ENCODE peak calls at places on chromosomes 16 and 17, in four cellular contexts. K, E, U and N are unnamed samples.

GRCh38 chr17:20073056-20073979 is 64.2 kb downstream of the SPECC1 start:
- DNase-seq in K (no peak), E (peak; percentile 69), U (peak; percentile 34), N (peak; percentile 45)

GRCh38 chr16:87740909-87741424 is 24.8 kb downstream of the KLHDC4 start:
- DNase-seq in K (no peak), E (peak; percentile 31), U (no peak), N (no peak)

GRCh38 chr17:82805254-82805653 is 34.6 kb downstream of the ZNF750 start:
- DNase-seq in K (no peak), E (no peak), U (no peak), N (no peak)

GRCh38 chr17:73625006-73625405 is 19.2 kb downstream of the SDK2 start:
- DNase-seq in K (no peak), E (no peak), U (no peak), N (no peak)

GRCh38 chr16:69199382-69199781 is 12.4 kb downstream of the SNTB2 start:
- DNase-seq in K (no peak), E (no peak), U (no peak), N (peak; percentile 74)

GRCh38 chr17:59899099-59899498 is 6.2 kb downstream of the RPS6KB1 start:
- DNase-seq in K (no peak), E (no peak), U (no peak), N (no peak)

GRCh38 chr16:17343028-17343427 is 127.7 kb downstream of the XYLT1 start:
- DNase-seq in K (no peak), E (no peak), U (no peak), N (no peak)

GRCh38 chr17:13004336-13004735 is 13.5 kb downstream of the ELAC2 start:
- DNase-seq in K (no peak), E (no peak), U (no peak), N (no peak)

GRCh38 chr17:76709077-76709950 is 1.5 kb downstream of the MXRA7 start:
- DNase-seq in K (no peak), E (peak; percentile 89), U (peak; percentile 50), N (peak; percentile 91)

GRCh38 chr17:78665952-78666920 is 89.0 kb upstream of the DNAH17 start:
- DNase-seq in K (no peak), E (peak; percentile 56), U (no peak), N (peak; percentile 58)

GRCh38 chr17:70848785-70849184 is 679.5 kb downstream of the KCNJ2 start:
- DNase-seq in K (no peak), E (no peak), U (no peak), N (no peak)

GRCh38 chr17:60170835-60171752 is 21.3 kb downstream of the CA4 start:
- DNase-seq in K (no peak), E (no peak), U (peak; percentile 63), N (no peak)

GRCh38 chr17:41687828-41688640 is 651 bp upstream of the EIF1 start:
- DNase-seq in K (no peak), E (peak; percentile 61), U (peak; percentile 65), N (peak; percentile 58)

GRCh38 chr16:88478889-88479794 is 26.1 kb downstream of the ZFPM1 start:
- DNase-seq in K (no peak), E (no peak), U (peak; percentile 67), N (no peak)

GRCh38 chr16:89987169-89987568 is 32.1 kb downstream of the DBNDD1 start:
- DNase-seq in K (no peak), E (no peak), U (no peak), N (no peak)

GRCh38 chr16:30407794-30408534 is 558 bp downstream of the ZNF771 start:
- DNase-seq in K (no peak), E (no peak), U (no peak), N (no peak)

GRCh38 chr16:20129375-20129774 is 55.7 kb upstream of the GPR139 start:
- DNase-seq in K (no peak), E (no peak), U (no peak), N (no peak)

GRCh38 chr17:70086468-70086867 is 11.4 kb downstream of the KCNJ16 start:
- DNase-seq in K (no peak), E (no peak), U (no peak), N (no peak)

GRCh38 chr17:41329279-41329925 is 13.9 kb upstream of the KRTAP17-1 start:
- DNase-seq in K (peak; percentile 40), E (no peak), U (peak; percentile 41), N (no peak)

GRCh38 chr17:79036609-79037008 is 12.6 kb downstream of the C1QTNF1 start:
- DNase-seq in K (no peak), E (no peak), U (no peak), N (peak; percentile 8)

GRCh38 chr17:43846963-43847369 is at the start of gene CD300LG:
- DNase-seq in K (no peak), E (peak; percentile 43), U (no peak), N (peak; percentile 37)

GRCh38 chr17:50903604-50904521 is 37.7 kb upstream of the TOB1 start:
- DNase-seq in K (no peak), E (no peak), U (no peak), N (no peak)

GRCh38 chr17:82097187-82097918 is 683 bp downstream of the FASN start:
- DNase-seq in K (no peak), E (no peak), U (peak; percentile 58), N (peak; percentile 39)

GRCh38 chr16:56193951-56194726 is 2.9 kb downstream of the GNAO1 start:
- DNase-seq in K (no peak), E (peak; percentile 88), U (peak; percentile 67), N (peak; percentile 82)

GRCh38 chr17:17737938-17738894 is 57.0 kb downstream of the RAI1 start:
- DNase-seq in K (no peak), E (no peak), U (peak; percentile 74), N (no peak)

GRCh38 chr17:21024024-21024423 is 18.8 kb downstream of the USP22 start:
- DNase-seq in K (no peak), E (no peak), U (no peak), N (no peak)

GRCh38 chr17:69111794-69112193 is 29.9 kb downstream of the ABCA6 start:
- DNase-seq in K (no peak), E (no peak), U (no peak), N (no peak)

GRCh38 chr16:81443688-81444447 is 740 bp upstream of the CMIP start:
- DNase-seq in K (no peak), E (peak; percentile 51), U (no peak), N (peak; percentile 47)

GRCh38 chr17:77556408-77557068 is 402.0 kb upstream of the TNRC6C start:
- DNase-seq in K (no peak), E (no peak), U (no peak), N (no peak)

GRCh38 chr17:79433396-79433795 is 177.5 kb downstream of the RBFOX3 start:
- DNase-seq in K (no peak), E (no peak), U (no peak), N (no peak)

GRCh38 chr16:1089439-1089821 is 6.6 kb downstream of the C1QTNF8 start:
- DNase-seq in K (no peak), E (no peak), U (no peak), N (no peak)

GRCh38 chr17:78781339-78782304 is at the start of gene CYTH1:
- DNase-seq in K (no peak), E (peak; percentile 54), U (peak; percentile 45), N (peak; percentile 44)

GRCh38 chr17:70855401-70856054 is 686.2 kb downstream of the KCNJ2 start:
- DNase-seq in K (no peak), E (no peak), U (peak; percentile 26), N (no peak)

GRCh38 chr17:66542967-66543525 is 240.6 kb downstream of the PRKCA start:
- DNase-seq in K (no peak), E (no peak), U (no peak), N (no peak)

GRCh38 chr17:63944736-63945499 is 12.8 kb upstream of the CD79B start:
- DNase-seq in K (no peak), E (no peak), U (no peak), N (no peak)

GRCh38 chr17:75783069-75783783 is 1.4 kb upstream of the UNK start:
- DNase-seq in K (peak; percentile 80), E (no peak), U (no peak), N (no peak)

GRCh38 chr16:709651-710499 is 4.3 kb upstream of the FBXL16 start:
- DNase-seq in K (no peak), E (peak; percentile 68), U (no peak), N (no peak)

GRCh38 chr16:46882304-46882939 is 1.7 kb upstream of the GPT2 start:
- DNase-seq in K (no peak), E (no peak), U (no peak), N (no peak)
- TF ChIP-seq POLR2A in K (no peak), E (no peak), U (no peak), N (no peak)

DNA sequence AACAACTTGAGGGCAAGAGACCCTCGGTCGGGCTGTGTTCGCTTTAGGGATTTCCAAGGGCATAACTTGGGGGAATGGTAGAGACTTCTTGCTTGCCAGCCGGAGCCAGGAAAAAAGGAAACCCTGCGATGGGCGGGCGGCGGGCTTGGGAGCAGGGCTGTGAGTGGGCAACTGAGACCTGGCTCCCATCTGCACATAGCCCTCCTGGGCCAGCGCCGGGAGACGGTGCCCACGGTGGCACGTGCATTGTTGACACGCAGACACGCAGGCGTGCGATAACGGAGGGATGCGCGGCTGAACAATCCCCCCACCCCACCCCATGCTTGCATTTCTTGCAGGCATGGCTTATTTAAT is 17.0 kb upstream of the ZFHX3 start:
- DNase-seq in K (no peak), E (no peak), U (no peak), N (no peak)
- H3K4me1 ChIP-seq in K (peaks cover 3% of the 10 kb centered on the region), E (peaks cover 56% of the 10 kb centered on the region), U (peaks cover 83% of the 10 kb centered on the region), N (peaks cover 12% of the 10 kb centered on the region)

DNA sequence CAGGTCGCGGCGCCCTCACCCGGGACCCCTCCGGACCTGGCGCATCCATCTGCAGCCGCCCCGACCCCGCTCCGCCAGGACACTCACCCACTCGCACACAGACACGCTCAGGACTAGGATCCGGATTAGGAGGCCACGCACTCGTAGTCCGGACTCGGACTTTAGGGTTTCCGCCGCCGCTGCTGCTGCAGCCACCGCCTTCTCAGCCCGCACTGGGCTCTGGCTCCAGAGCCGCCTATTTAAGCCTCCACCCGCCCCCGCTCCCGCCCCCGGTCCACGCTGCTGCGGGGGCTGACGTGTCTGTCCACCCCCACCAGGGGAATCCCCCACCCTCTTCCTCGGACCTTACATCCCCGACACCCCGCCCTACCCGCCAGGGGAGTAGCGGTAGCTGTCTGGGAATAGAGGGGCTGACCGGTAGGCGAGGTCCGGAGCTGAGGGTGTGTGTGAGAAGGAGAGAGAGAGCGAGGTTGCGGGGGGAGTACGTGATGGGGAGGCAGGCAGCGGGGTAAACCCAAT is at the start of gene RRAD:
- DNase-seq in K (no peak), E (peak; percentile 80), U (no peak), N (peak; percentile 80)
- TF ChIP-seq POLR2A in K (no peak), E (peak; percentile 85), U (no peak), N (peak; percentile 52)

GRCh38 chr16:86538196-86538780 is 16.7 kb downstream of the MTHFSD start:
- DNase-seq in K (no peak), E (no peak), U (no peak), N (no peak)

GRCh38 chr16:86541560-86541959 is 13.5 kb downstream of the MTHFSD start:
- DNase-seq in K (no peak), E (no peak), U (no peak), N (no peak)

GRCh38 chr16:86537486-86537885 is 17.5 kb downstream of the MTHFSD start:
- DNase-seq in K (no peak), E (no peak), U (no peak), N (no peak)

GRCh38 chr16:86542756-86543750 is 12.0 kb downstream of the MTHFSD start:
- DNase-seq in K (no peak), E (no peak), U (no peak), N (no peak)

DNA sequence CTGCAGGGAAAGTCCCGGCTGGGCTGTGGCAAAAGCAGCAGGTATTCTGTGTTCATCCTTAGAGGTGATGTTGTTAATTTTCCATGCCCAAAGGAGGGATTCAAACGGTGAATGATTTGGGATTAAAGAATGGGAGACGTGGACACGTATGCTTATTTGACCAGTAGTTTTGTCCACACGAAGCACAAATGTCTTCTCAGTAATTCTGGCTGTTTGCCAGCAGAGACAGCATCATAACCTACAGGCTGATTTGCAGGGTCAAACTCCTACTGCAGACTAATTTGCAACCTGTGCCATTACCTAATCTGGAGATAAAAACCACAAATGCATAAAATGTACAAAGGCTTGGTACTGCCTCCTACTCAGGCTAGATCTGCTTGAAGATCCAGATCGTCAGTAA is 14.1 kb downstream of the MTHFSD start:
- DNase-seq in K (no peak), E (no peak), U (no peak), N (no peak)
- H3K4me1 ChIP-seq in K (no peaks in the 10 kb centered on the region), E (no peaks in the 10 kb centered on the region), U (no peaks in the 10 kb centered on the region), N (no peaks in the 10 kb centered on the region)